ENCODE peak calls at places on chromosomes 3 and 15, in four cellular contexts. One of them, this sample, is unnamed.

GRCh38 chr3:168096210-168096795 is 579 bp upstream of the GOLIM4 start:
- DNase-seq in astrocyte: peak; percentile 94
- DNase-seq in glutamatergic neuron: peak; percentile 74
- DNase-seq in ascending aorta: peak; percentile 14
- DNase-seq in this sample: peak; percentile 58

GRCh38 chr3:8416965-8417364 is 84.7 kb upstream of the LMCD1 start:
- DNase-seq in astrocyte: no peak
- DNase-seq in glutamatergic neuron: no peak
- DNase-seq in ascending aorta: no peak
- DNase-seq in this sample: peak; percentile 9

GRCh38 chr3:112115161-112115739 is 17.8 kb downstream of the GCSAM start:
- DNase-seq in astrocyte: no peak
- DNase-seq in glutamatergic neuron: no peak
- DNase-seq in ascending aorta: no peak
- DNase-seq in this sample: no peak

GRCh38 chr3:15161113-15161512 is 44.9 kb upstream of the CAPN7 start:
- DNase-seq in astrocyte: no peak
- DNase-seq in glutamatergic neuron: no peak
- DNase-seq in ascending aorta: no peak
- DNase-seq in this sample: no peak

GRCh38 chr3:125647318-125648014 is 52.2 kb upstream of the OSBPL11 start:
- DNase-seq in astrocyte: no peak
- DNase-seq in glutamatergic neuron: no peak
- DNase-seq in ascending aorta: no peak
- DNase-seq in this sample: no peak

GRCh38 chr3:189334064-189334920 is 162.5 kb downstream of the TPRG1 start:
- DNase-seq in astrocyte: peak; percentile 31
- DNase-seq in glutamatergic neuron: no peak
- DNase-seq in ascending aorta: no peak
- DNase-seq in this sample: no peak

GRCh38 chr3:58536501-58537411 is at the start of gene ACOX2:
- DNase-seq in astrocyte: peak; percentile 59
- DNase-seq in glutamatergic neuron: no peak
- DNase-seq in ascending aorta: no peak
- DNase-seq in this sample: no peak

GRCh38 chr3:37262816-37263393 is 88.5 kb upstream of the LRRFIP2 start:
- DNase-seq in astrocyte: peak; percentile 57
- DNase-seq in glutamatergic neuron: no peak
- DNase-seq in ascending aorta: no peak
- DNase-seq in this sample: no peak

GRCh38 chr15:87711011-87711410 is 545.5 kb downstream of the NTRK3 start:
- DNase-seq in astrocyte: peak; percentile 82
- DNase-seq in glutamatergic neuron: no peak
- DNase-seq in ascending aorta: no peak
- DNase-seq in this sample: no peak

GRCh38 chr15:72947709-72948108 is 104.6 kb upstream of the NEO1 start:
- DNase-seq in astrocyte: no peak
- DNase-seq in glutamatergic neuron: no peak
- DNase-seq in ascending aorta: no peak
- DNase-seq in this sample: no peak

GRCh38 chr3:194327414-194328079 is 23.6 kb downstream of the CPN2 start:
- DNase-seq in astrocyte: peak; percentile 50
- DNase-seq in glutamatergic neuron: no peak
- DNase-seq in ascending aorta: no peak
- DNase-seq in this sample: no peak

GRCh38 chr3:169286992-169287391 is 376.5 kb downstream of the MECOM start:
- DNase-seq in astrocyte: no peak
- DNase-seq in glutamatergic neuron: no peak
- DNase-seq in ascending aorta: no peak
- DNase-seq in this sample: no peak

GRCh38 chr3:131217296-131217741 is 164.3 kb upstream of the NUDT16 start:
- DNase-seq in astrocyte: no peak
- DNase-seq in glutamatergic neuron: no peak
- DNase-seq in ascending aorta: no peak
- DNase-seq in this sample: no peak

GRCh38 chr3:194075802-194076460 is 60.0 kb upstream of the HES1 start:
- DNase-seq in astrocyte: no peak
- DNase-seq in glutamatergic neuron: no peak
- DNase-seq in ascending aorta: no peak
- DNase-seq in this sample: peak; percentile 34

GRCh38 chr15:32994810-32995424 is 199.6 kb downstream of the FMN1 start:
- DNase-seq in astrocyte: peak; percentile 32
- DNase-seq in glutamatergic neuron: no peak
- DNase-seq in ascending aorta: no peak
- DNase-seq in this sample: no peak

GRCh38 chr15:57495037-57495436 is 96.7 kb upstream of the MYZAP start:
- DNase-seq in astrocyte: no peak
- DNase-seq in glutamatergic neuron: no peak
- DNase-seq in ascending aorta: no peak
- DNase-seq in this sample: no peak

GRCh38 chr3:176937546-176937945 is 259.7 kb downstream of the TBL1XR1 start:
- DNase-seq in astrocyte: peak; percentile 64
- DNase-seq in glutamatergic neuron: no peak
- DNase-seq in ascending aorta: no peak
- DNase-seq in this sample: no peak

GRCh38 chr3:38519000-38519399 is 22.9 kb downstream of the EXOG start:
- DNase-seq in astrocyte: peak; percentile 22
- DNase-seq in glutamatergic neuron: no peak
- DNase-seq in ascending aorta: no peak
- DNase-seq in this sample: no peak

GRCh38 chr3:79103305-79103704 is 664.5 kb downstream of the ROBO1 start:
- DNase-seq in astrocyte: no peak
- DNase-seq in glutamatergic neuron: no peak
- DNase-seq in ascending aorta: no peak
- DNase-seq in this sample: no peak

DNA sequence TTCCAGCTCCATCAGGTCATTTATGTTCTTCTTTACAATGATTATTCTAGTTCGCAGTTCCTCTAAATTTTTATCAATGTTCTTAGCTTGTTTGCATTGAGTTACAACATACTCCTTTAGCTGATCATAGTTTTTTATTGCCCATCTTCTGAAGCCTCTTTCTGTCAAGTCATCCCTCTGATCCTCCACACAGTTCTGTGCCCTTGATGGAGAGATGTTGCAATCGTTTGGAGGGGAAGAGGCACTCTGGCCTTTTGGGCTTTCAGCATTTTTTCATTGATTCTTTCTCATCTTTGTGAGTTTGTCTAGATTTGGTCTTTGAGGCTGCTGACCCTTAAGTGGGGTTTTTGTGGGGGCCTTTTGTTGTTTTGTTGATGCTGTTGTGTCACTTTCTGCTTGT is 234.6 kb upstream of the CBLB start:
- DNase-seq in astrocyte: no peak
- DNase-seq in glutamatergic neuron: no peak
- DNase-seq in ascending aorta: no peak
- DNase-seq in this sample: no peak
- TF ChIP-seq CTCF in astrocyte: no peak
- TF ChIP-seq CTCF in glutamatergic neuron: no peak
- TF ChIP-seq CTCF in ascending aorta: no peak
- TF ChIP-seq CTCF in this sample: no peak

DNA sequence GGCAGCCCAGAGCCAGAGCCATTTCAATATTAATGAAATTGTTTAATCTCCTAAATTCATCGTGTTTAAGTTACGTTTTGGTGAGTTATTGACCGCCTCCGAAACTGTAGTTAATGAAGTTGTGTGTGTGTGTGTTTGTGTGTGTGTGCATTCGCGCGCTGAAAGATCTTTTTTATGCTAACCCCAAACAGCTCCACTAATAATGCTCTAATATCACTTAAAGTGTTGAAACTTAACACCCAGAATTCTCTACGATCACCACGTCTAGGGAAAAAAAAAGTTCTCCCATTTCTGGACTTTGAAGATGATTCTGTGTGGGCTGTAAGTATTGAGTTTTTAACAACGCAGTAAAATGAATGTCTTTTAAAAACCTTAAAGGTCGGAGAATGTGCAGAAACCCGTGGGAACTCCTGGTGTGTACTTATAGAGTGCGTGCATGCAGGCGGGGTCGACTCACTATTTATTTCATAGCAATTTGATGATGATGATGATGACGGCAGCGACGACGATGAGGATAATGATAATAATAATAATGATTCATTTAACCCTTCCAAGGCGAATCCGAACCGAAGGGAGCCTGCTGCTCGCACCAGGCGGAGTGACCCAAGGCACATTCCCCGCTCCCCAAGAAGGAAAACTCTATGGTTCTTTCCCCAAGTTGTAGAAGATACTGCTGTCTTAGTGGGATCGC is 1.4 kb upstream of the FOXB1 start:
- DNase-seq in astrocyte: no peak
- DNase-seq in glutamatergic neuron: no peak
- DNase-seq in ascending aorta: no peak
- DNase-seq in this sample: no peak
- TF ChIP-seq CTCF in astrocyte: no peak
- TF ChIP-seq CTCF in glutamatergic neuron: no peak
- TF ChIP-seq CTCF in ascending aorta: no peak
- TF ChIP-seq CTCF in this sample: no peak

DNA sequence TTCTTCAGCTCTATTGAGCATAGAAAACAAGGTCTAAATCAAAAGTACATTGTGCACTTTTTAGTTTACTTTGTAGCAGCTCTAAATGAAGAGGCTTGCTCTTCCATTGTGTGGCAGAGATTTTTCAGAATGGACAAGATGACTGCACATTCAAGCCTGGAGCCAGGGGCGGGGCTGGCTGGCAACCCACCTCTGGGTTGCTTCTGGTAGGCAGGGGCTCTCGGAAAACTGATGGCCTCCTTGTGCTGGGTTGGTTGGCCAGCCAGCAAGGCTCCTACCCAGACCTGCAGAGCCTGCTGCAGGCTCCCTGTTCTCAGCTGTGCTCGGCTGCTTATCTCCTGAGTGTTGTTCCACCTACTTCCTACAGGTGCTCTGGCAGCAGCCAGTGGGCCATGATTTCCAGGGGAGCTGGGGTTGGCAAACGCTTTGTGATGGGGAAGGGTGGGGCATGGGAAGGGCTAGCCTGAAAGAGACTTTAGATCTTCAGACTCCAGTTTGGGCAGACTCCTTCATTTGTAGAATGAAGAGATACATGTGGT is 8.8 kb downstream of the BSN start:
- DNase-seq in astrocyte: no peak
- DNase-seq in glutamatergic neuron: no peak
- DNase-seq in ascending aorta: no peak
- DNase-seq in this sample: no peak
- TF ChIP-seq CTCF in astrocyte: no peak
- TF ChIP-seq CTCF in glutamatergic neuron: peak; percentile 9
- TF ChIP-seq CTCF in ascending aorta: no peak
- TF ChIP-seq CTCF in this sample: peak; percentile 21

GRCh38 chr3:113275876-113276580 is 64.7 kb downstream of the BOC start:
- DNase-seq in astrocyte: peak; percentile 59
- DNase-seq in glutamatergic neuron: peak; percentile 47
- DNase-seq in ascending aorta: no peak
- DNase-seq in this sample: peak; percentile 40
- TF ChIP-seq CTCF in astrocyte: no peak
- TF ChIP-seq CTCF in glutamatergic neuron: no peak
- TF ChIP-seq CTCF in ascending aorta: no peak
- TF ChIP-seq CTCF in this sample: peak; percentile 29

GRCh38 chr3:39970982-39971381 is 161.6 kb downstream of the MYRIP start:
- DNase-seq in astrocyte: no peak
- DNase-seq in glutamatergic neuron: no peak
- DNase-seq in ascending aorta: no peak
- DNase-seq in this sample: no peak
- TF ChIP-seq CTCF in astrocyte: no peak
- TF ChIP-seq CTCF in glutamatergic neuron: no peak
- TF ChIP-seq CTCF in ascending aorta: no peak
- TF ChIP-seq CTCF in this sample: no peak

GRCh38 chr3:5678248-5678647 is 490.7 kb downstream of the EDEM1 start:
- DNase-seq in astrocyte: no peak
- DNase-seq in glutamatergic neuron: no peak
- DNase-seq in ascending aorta: no peak
- DNase-seq in this sample: no peak
- TF ChIP-seq CTCF in astrocyte: no peak
- TF ChIP-seq CTCF in glutamatergic neuron: no peak
- TF ChIP-seq CTCF in ascending aorta: no peak
- TF ChIP-seq CTCF in this sample: no peak

GRCh38 chr3:140572334-140572733 is 105.5 kb upstream of the TRIM42 start:
- DNase-seq in astrocyte: no peak
- DNase-seq in glutamatergic neuron: no peak
- DNase-seq in ascending aorta: no peak
- DNase-seq in this sample: no peak
- TF ChIP-seq CTCF in astrocyte: no peak
- TF ChIP-seq CTCF in glutamatergic neuron: no peak
- TF ChIP-seq CTCF in ascending aorta: no peak
- TF ChIP-seq CTCF in this sample: no peak